ENCODE peak calls at places on chromosomes 7 and 10, in seven cellular contexts. F is HCT116; R is left ventricle myocardium inferior; S is RCC 7860; Z is stimulated activated CD4-positive, alpha-beta T cell treated with anti-CD3 and anti-CD28 coated beads, TNF-alpha, amount 100 ng/mL, for 1 hour; N is AG10803; C is heart left ventricle. A is an unnamed sample.

GRCh38 chr7:141113131-141113530 is 39.3 kb downstream of the TMEM178B start:
- DNase-seq in F (no peak), R (no peak), S (no peak), Z (no peak), N (no peak), C (no peak), A (no peak)

GRCh38 chr7:55155351-55156117 is 136.7 kb downstream of the EGFR start:
- DNase-seq in F (no peak), R (no peak), S (no peak), Z (no peak), N (no peak), C (no peak), A (no peak)

GRCh38 chr7:75740846-75741497 is 2.2 kb upstream of the HIP1 start:
- DNase-seq in F (no peak), R (peak), S (no peak), Z (no peak), N (no peak), C (peak), A (no peak)

GRCh38 chr10:33386926-33387325 is 52.5 kb upstream of the NRP1 start:
- DNase-seq in F (no peak), R (no peak), S (no peak), Z (no peak), N (no peak), C (no peak), A (no peak)

GRCh38 chr10:101837753-101838152 is 5.8 kb downstream of the KCNIP2 start:
- DNase-seq in F (no peak), R (no peak), S (no peak), Z (no peak), N (no peak), C (no peak), A (no peak)

GRCh38 chr10:34313888-34314287 is 501.2 kb downstream of the PARD3 start:
- DNase-seq in F (no peak), R (no peak), S (no peak), Z (no peak), N (no peak), C (no peak), A (no peak)

GRCh38 chr7:140036224-140036651 is 26.5 kb downstream of the PARP12 start:
- DNase-seq in F (no peak), R (no peak), S (peak), Z (no peak), N (no peak), C (no peak), A (no peak)

GRCh38 chr7:29345590-29345989 is 151.0 kb downstream of the CHN2 start:
- DNase-seq in F (peak), R (peak), S (no peak), Z (no peak), N (peak), C (peak), A (no peak)

GRCh38 chr7:102843850-102844249 is 69.0 kb upstream of the LRRC17 start:
- DNase-seq in F (no peak), R (no peak), S (no peak), Z (no peak), N (no peak), C (no peak), A (no peak)

GRCh38 chr7:73799282-73800141 is 29.4 kb upstream of the CLDN3 start:
- DNase-seq in F (peak), R (no peak), S (no peak), Z (no peak), N (no peak), C (no peak), A (no peak)

GRCh38 chr10:103542764-103543616 is 49.5 kb downstream of the NEURL1 start:
- DNase-seq in F (peak), R (no peak), S (peak), Z (no peak), N (peak), C (peak), A (peak)

GRCh38 chr10:122362621-122363020 is 11.9 kb upstream of the PLEKHA1 start:
- DNase-seq in F (no peak), R (no peak), S (peak), Z (no peak), N (no peak), C (no peak), A (no peak)

A was measured in activated CD8-positive, alpha-beta memory T cell treated with anti-CD3 and anti-CD28 coated beads for 4 hours.